ENCODE peak calls at places on chromosomes 12 and 14, in eight cellular contexts. One of them, this sample, is unnamed.

GRCh38 chr14:37899365-37899764 is 303.9 kb downstream of the TTC6 start:
- DNase-seq in GM12878: no peak
- DNase-seq in A549: no peak
- DNase-seq in HCT116: no peak
- DNase-seq in IMR-90: no peak
- DNase-seq in neural progenitor cell: no peak
- DNase-seq in fibroblast of lung: no peak
- DNase-seq in HepG2: no peak
- DNase-seq in this sample: no peak

GRCh38 chr14:61471297-61471980 is 150.1 kb downstream of the PRKCH start:
- DNase-seq in GM12878: no peak
- DNase-seq in A549: no peak
- DNase-seq in HCT116: no peak
- DNase-seq in IMR-90: no peak
- DNase-seq in neural progenitor cell: no peak
- DNase-seq in fibroblast of lung: peak; percentile 29
- DNase-seq in HepG2: no peak
- DNase-seq in this sample: peak; percentile 58

GRCh38 chr12:101939856-101940265 is 62.5 kb downstream of the DRAM1 start:
- DNase-seq in GM12878: no peak
- DNase-seq in A549: peak; percentile 71
- DNase-seq in HCT116: peak; percentile 51
- DNase-seq in IMR-90: peak; percentile 83
- DNase-seq in neural progenitor cell: peak; percentile 84
- DNase-seq in fibroblast of lung: peak; percentile 71
- DNase-seq in HepG2: peak; percentile 60
- DNase-seq in this sample: peak; percentile 83

GRCh38 chr12:104273503-104273902 is 30.0 kb upstream of the EID3 start:
- DNase-seq in GM12878: no peak
- DNase-seq in A549: no peak
- DNase-seq in HCT116: no peak
- DNase-seq in IMR-90: no peak
- DNase-seq in neural progenitor cell: no peak
- DNase-seq in fibroblast of lung: no peak
- DNase-seq in HepG2: no peak
- DNase-seq in this sample: no peak

GRCh38 chr14:32203928-32204357 is 874 bp upstream of the RNU6-8 start:
- DNase-seq in GM12878: no peak
- DNase-seq in A549: peak; percentile 21
- DNase-seq in HCT116: no peak
- DNase-seq in IMR-90: no peak
- DNase-seq in neural progenitor cell: peak; percentile 28
- DNase-seq in fibroblast of lung: peak; percentile 5
- DNase-seq in HepG2: peak; percentile 31
- DNase-seq in this sample: no peak

GRCh38 chr12:108355069-108355468 is 16.0 kb upstream of the CMKLR1 start:
- DNase-seq in GM12878: no peak
- DNase-seq in A549: no peak
- DNase-seq in HCT116: no peak
- DNase-seq in IMR-90: no peak
- DNase-seq in neural progenitor cell: no peak
- DNase-seq in fibroblast of lung: no peak
- DNase-seq in HepG2: no peak
- DNase-seq in this sample: no peak

GRCh38 chr12:45329238-45329637 is 113.3 kb downstream of the ANO6 start:
- DNase-seq in GM12878: no peak
- DNase-seq in A549: no peak
- DNase-seq in HCT116: no peak
- DNase-seq in IMR-90: no peak
- DNase-seq in neural progenitor cell: no peak
- DNase-seq in fibroblast of lung: no peak
- DNase-seq in HepG2: no peak
- DNase-seq in this sample: no peak

GRCh38 chr12:85575115-85576096 is 260.8 kb downstream of the RASSF9 start:
- DNase-seq in GM12878: peak; percentile 13
- DNase-seq in A549: peak; percentile 75
- DNase-seq in HCT116: peak; percentile 54
- DNase-seq in IMR-90: peak; percentile 64
- DNase-seq in neural progenitor cell: peak; percentile 74
- DNase-seq in fibroblast of lung: peak; percentile 48
- DNase-seq in HepG2: peak; percentile 63
- DNase-seq in this sample: peak; percentile 55

GRCh38 chr12:76859621-76860020 is 19.2 kb downstream of the CSRP2 start:
- DNase-seq in GM12878: no peak
- DNase-seq in A549: no peak
- DNase-seq in HCT116: no peak
- DNase-seq in IMR-90: no peak
- DNase-seq in neural progenitor cell: no peak
- DNase-seq in fibroblast of lung: peak; percentile 48
- DNase-seq in HepG2: no peak
- DNase-seq in this sample: no peak

GRCh38 chr14:104935026-104935650 is 10.5 kb downstream of the PLD4 start:
- DNase-seq in GM12878: no peak
- DNase-seq in A549: no peak
- DNase-seq in HCT116: no peak
- DNase-seq in IMR-90: no peak
- DNase-seq in neural progenitor cell: no peak
- DNase-seq in fibroblast of lung: no peak
- DNase-seq in HepG2: no peak
- DNase-seq in this sample: no peak

GRCh38 chr12:29691146-29691854 is 92.4 kb downstream of the TMTC1 start:
- DNase-seq in GM12878: peak; percentile 52
- DNase-seq in A549: no peak
- DNase-seq in HCT116: no peak
- DNase-seq in IMR-90: no peak
- DNase-seq in neural progenitor cell: peak; percentile 26
- DNase-seq in fibroblast of lung: no peak
- DNase-seq in HepG2: no peak
- DNase-seq in this sample: no peak

DNA sequence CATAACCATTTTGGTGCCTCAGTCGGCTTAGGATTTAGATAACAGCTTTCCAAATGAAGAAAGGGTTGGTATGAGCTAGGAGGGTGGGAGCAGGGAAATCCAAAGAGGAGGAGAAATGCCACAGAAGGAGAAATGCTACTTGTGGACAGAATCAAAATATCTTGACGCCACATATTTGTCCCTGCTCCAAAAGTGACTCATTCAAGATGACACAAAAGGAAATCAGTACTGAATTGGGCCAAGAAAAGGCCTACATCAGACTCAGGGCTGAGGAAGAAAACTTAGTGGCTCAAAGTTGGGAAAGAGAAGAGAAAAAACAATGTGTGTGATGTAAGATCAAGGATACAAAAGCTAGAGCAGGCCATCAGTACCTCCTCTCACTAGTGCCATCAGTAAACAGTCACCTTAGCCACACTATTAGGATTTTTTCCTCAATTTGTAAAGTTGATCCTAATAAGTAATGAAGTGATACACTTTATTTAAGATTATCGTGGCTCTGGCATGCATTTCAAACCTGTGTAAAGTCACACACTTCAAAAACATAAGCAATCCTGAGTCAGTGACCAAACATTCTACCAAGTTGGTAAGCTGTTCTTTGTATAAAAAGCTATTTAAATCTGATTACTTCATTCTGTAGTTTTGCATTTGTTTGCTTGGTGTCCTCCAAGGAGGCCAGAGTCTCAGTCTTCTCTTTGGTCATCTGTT is 52.5 kb upstream of the VPS33A start:
- DNase-seq in GM12878: no peak
- DNase-seq in A549: peak; percentile 21
- DNase-seq in HCT116: no peak
- DNase-seq in IMR-90: peak; percentile 91
- DNase-seq in neural progenitor cell: no peak
- DNase-seq in fibroblast of lung: peak; percentile 96
- DNase-seq in HepG2: no peak
- DNase-seq in this sample: no peak
- H3K4me2 ChIP-seq in GM12878: no peak overlapping the region
- H3K4me2 ChIP-seq in A549: no peak overlapping the region
- H3K4me2 ChIP-seq in HCT116: no peak overlapping the region
- H3K4me2 ChIP-seq in IMR-90: peak overlapping the region; percentile 51
- H3K4me2 ChIP-seq in neural progenitor cell: no peak overlapping the region
- H3K4me2 ChIP-seq in fibroblast of lung: peak overlapping the region; percentile 5
- H3K4me2 ChIP-seq in HepG2: no peak overlapping the region
- H3K4me2 ChIP-seq in this sample: no peak overlapping the region

DNA sequence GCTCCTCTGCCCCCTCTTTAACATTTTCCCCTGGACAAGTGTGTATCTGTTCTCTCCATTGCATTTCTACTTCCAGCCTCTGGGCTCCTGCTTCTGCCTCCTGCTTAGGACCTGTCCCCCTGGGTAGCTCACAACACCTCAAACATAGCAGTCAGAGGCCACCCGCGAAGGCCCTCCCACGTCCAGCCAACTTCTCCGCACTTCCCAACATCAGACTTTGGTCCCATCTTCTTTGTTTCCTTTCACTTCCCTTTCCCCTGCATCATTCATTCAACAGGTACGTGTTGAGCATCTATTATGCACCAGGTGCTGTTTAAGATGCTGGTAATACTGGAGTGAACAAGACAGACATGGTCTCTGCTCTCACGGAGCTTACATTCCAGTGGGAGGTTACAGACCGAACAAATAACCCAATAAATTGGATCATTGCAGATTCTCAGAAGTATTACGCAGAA is 3.1 kb downstream of the C12orf57 start:
- DNase-seq in GM12878: no peak
- DNase-seq in A549: no peak
- DNase-seq in HCT116: no peak
- DNase-seq in IMR-90: no peak
- DNase-seq in neural progenitor cell: no peak
- DNase-seq in fibroblast of lung: no peak
- DNase-seq in HepG2: no peak
- DNase-seq in this sample: no peak
- H3K4me2 ChIP-seq in GM12878: peak overlapping the region; percentile 61
- H3K4me2 ChIP-seq in A549: peak overlapping the region; percentile 88
- H3K4me2 ChIP-seq in HCT116: peak overlapping the region; percentile 92
- H3K4me2 ChIP-seq in IMR-90: no peak overlapping the region
- H3K4me2 ChIP-seq in neural progenitor cell: peak overlapping the region; percentile 72
- H3K4me2 ChIP-seq in fibroblast of lung: no peak overlapping the region
- H3K4me2 ChIP-seq in HepG2: peak overlapping the region; percentile 92
- H3K4me2 ChIP-seq in this sample: peak overlapping the region; percentile 89

GRCh38 chr12:129606239-129606638 is 297.6 kb downstream of the TMEM132D start:
- DNase-seq in GM12878: no peak
- DNase-seq in A549: no peak
- DNase-seq in HCT116: no peak
- DNase-seq in IMR-90: no peak
- DNase-seq in neural progenitor cell: no peak
- DNase-seq in fibroblast of lung: no peak
- DNase-seq in HepG2: no peak
- DNase-seq in this sample: no peak

GRCh38 chr12:129607756-129608155 is 296.1 kb downstream of the TMEM132D start:
- DNase-seq in GM12878: no peak
- DNase-seq in A549: no peak
- DNase-seq in HCT116: no peak
- DNase-seq in IMR-90: no peak
- DNase-seq in neural progenitor cell: no peak
- DNase-seq in fibroblast of lung: no peak
- DNase-seq in HepG2: no peak
- DNase-seq in this sample: no peak

GRCh38 chr12:129610601-129611120 is 293.2 kb downstream of the TMEM132D start:
- DNase-seq in GM12878: no peak
- DNase-seq in A549: no peak
- DNase-seq in HCT116: no peak
- DNase-seq in IMR-90: no peak
- DNase-seq in neural progenitor cell: no peak
- DNase-seq in fibroblast of lung: no peak
- DNase-seq in HepG2: no peak
- DNase-seq in this sample: no peak

GRCh38 chr12:129605666-129606065 is 298.2 kb downstream of the TMEM132D start:
- DNase-seq in GM12878: no peak
- DNase-seq in A549: no peak
- DNase-seq in HCT116: no peak
- DNase-seq in IMR-90: no peak
- DNase-seq in neural progenitor cell: peak; percentile 36
- DNase-seq in fibroblast of lung: peak; percentile 49
- DNase-seq in HepG2: no peak
- DNase-seq in this sample: no peak

GRCh38 chr12:129607293-129607692 is 296.5 kb downstream of the TMEM132D start:
- DNase-seq in GM12878: no peak
- DNase-seq in A549: peak; percentile 7
- DNase-seq in HCT116: no peak
- DNase-seq in IMR-90: no peak
- DNase-seq in neural progenitor cell: peak; percentile 88
- DNase-seq in fibroblast of lung: peak; percentile 92
- DNase-seq in HepG2: no peak
- DNase-seq in this sample: no peak
- H3K4me2 ChIP-seq in GM12878: no peak overlapping the region
- H3K4me2 ChIP-seq in A549: no peak overlapping the region
- H3K4me2 ChIP-seq in HCT116: no peak overlapping the region
- H3K4me2 ChIP-seq in IMR-90: no peak overlapping the region
- H3K4me2 ChIP-seq in neural progenitor cell: peak overlapping the region; percentile 71
- H3K4me2 ChIP-seq in fibroblast of lung: no peak overlapping the region
- H3K4me2 ChIP-seq in HepG2: no peak overlapping the region
- H3K4me2 ChIP-seq in this sample: no peak overlapping the region

DNA sequence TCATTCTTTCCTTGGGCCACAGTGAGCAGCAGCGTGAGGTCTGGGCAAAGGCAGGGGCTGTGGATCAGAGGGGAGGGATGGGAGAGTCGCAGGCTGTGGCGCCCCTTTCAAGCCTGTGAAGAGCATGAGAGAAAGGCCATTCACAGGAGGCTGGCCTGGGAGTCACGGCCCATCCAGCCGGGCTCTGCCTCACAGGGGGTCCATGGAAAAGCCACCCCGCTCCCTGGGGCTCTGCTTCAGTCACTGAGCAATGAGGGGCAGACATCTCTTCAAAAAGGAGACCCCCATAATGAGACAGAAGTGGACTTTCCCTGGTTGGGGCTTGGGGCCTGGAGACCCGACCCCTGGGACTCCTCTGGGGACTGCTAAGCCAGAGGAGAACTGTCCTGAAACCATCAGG is 117.0 kb upstream of the GSC start:
- DNase-seq in GM12878: no peak
- DNase-seq in A549: no peak
- DNase-seq in HCT116: no peak
- DNase-seq in IMR-90: no peak
- DNase-seq in neural progenitor cell: no peak
- DNase-seq in fibroblast of lung: no peak
- DNase-seq in HepG2: no peak
- DNase-seq in this sample: no peak
- H3K4me2 ChIP-seq in GM12878: no peak overlapping the region
- H3K4me2 ChIP-seq in A549: no peak overlapping the region
- H3K4me2 ChIP-seq in HCT116: no peak overlapping the region
- H3K4me2 ChIP-seq in IMR-90: no peak overlapping the region
- H3K4me2 ChIP-seq in neural progenitor cell: no peak overlapping the region
- H3K4me2 ChIP-seq in fibroblast of lung: no peak overlapping the region
- H3K4me2 ChIP-seq in HepG2: no peak overlapping the region
- H3K4me2 ChIP-seq in this sample: no peak overlapping the region

GRCh38 chr14:22494486-22495135 is 94.4 kb downstream of the DAD1 start:
- DNase-seq in GM12878: no peak
- DNase-seq in A549: no peak
- DNase-seq in HCT116: no peak
- DNase-seq in IMR-90: no peak
- DNase-seq in neural progenitor cell: no peak
- DNase-seq in fibroblast of lung: no peak
- DNase-seq in HepG2: no peak
- DNase-seq in this sample: no peak
- H3K4me2 ChIP-seq in GM12878: peak overlapping the region; percentile 53
- H3K4me2 ChIP-seq in A549: no peak overlapping the region
- H3K4me2 ChIP-seq in HCT116: no peak overlapping the region
- H3K4me2 ChIP-seq in IMR-90: no peak overlapping the region
- H3K4me2 ChIP-seq in neural progenitor cell: no peak overlapping the region
- H3K4me2 ChIP-seq in fibroblast of lung: no peak overlapping the region
- H3K4me2 ChIP-seq in HepG2: no peak overlapping the region
- H3K4me2 ChIP-seq in this sample: peak overlapping the region; percentile 67

GRCh38 chr12:64796205-64796845 is 28.1 kb upstream of the TBC1D30 start:
- DNase-seq in GM12878: no peak
- DNase-seq in A549: peak; percentile 96
- DNase-seq in HCT116: peak; percentile 83
- DNase-seq in IMR-90: peak; percentile 92
- DNase-seq in neural progenitor cell: peak; percentile 86
- DNase-seq in fibroblast of lung: peak; percentile 87
- DNase-seq in HepG2: peak; percentile 92
- DNase-seq in this sample: peak; percentile 86
- H3K4me2 ChIP-seq in GM12878: no peak overlapping the region
- H3K4me2 ChIP-seq in A549: peak overlapping the region; percentile 55
- H3K4me2 ChIP-seq in HCT116: peak overlapping the region; percentile 31
- H3K4me2 ChIP-seq in IMR-90: no peak overlapping the region
- H3K4me2 ChIP-seq in neural progenitor cell: no peak overlapping the region
- H3K4me2 ChIP-seq in fibroblast of lung: no peak overlapping the region
- H3K4me2 ChIP-seq in HepG2: peak overlapping the region; percentile 34
- H3K4me2 ChIP-seq in this sample: no peak overlapping the region